ENCODE peak calls at places on chromosomes 11 and 22, in six cellular contexts. One of them, this sample, is unnamed. For H3K4me1, the result is how much of the 10 kb centered on the place peaks cover.

GRCh38 chr22:31504282-31504681 is 7.9 kb downstream of the SFI1 start:
- DNase-seq in H9: no peak
- DNase-seq in ovary: no peak
- DNase-seq in neural progenitor cell: no peak
- DNase-seq in naive thymus-derived CD4-positive, alpha-beta T cell: no peak
- DNase-seq in CD8-positive, alpha-beta T cell: no peak
- DNase-seq in this sample: no peak

GRCh38 chr11:133467686-133468085 is 64.6 kb downstream of the OPCML start:
- DNase-seq in ovary: no peak
- DNase-seq in neural progenitor cell: no peak
- DNase-seq in CD8-positive, alpha-beta T cell: no peak
- DNase-seq in naive thymus-derived CD4-positive, alpha-beta T cell: no peak
- DNase-seq in H9: no peak
- DNase-seq in this sample: no peak

GRCh38 chr11:67583319-67584204 is at the start of gene GSTP1:
- DNase-seq in naive thymus-derived CD4-positive, alpha-beta T cell: peak
- DNase-seq in neural progenitor cell: peak
- DNase-seq in CD8-positive, alpha-beta T cell: peak
- DNase-seq in ovary: peak
- DNase-seq in H9: peak
- DNase-seq in this sample: peak

GRCh38 chr11:95923730-95924413 is at the start of gene MTMR2:
- DNase-seq in neural progenitor cell: peak
- DNase-seq in CD8-positive, alpha-beta T cell: peak
- DNase-seq in H9: peak
- DNase-seq in ovary: peak
- DNase-seq in naive thymus-derived CD4-positive, alpha-beta T cell: peak
- DNase-seq in this sample: peak

GRCh38 chr11:72683782-72684200 is 9.6 kb upstream of the PDE2A start:
- DNase-seq in CD8-positive, alpha-beta T cell: peak
- DNase-seq in naive thymus-derived CD4-positive, alpha-beta T cell: peak
- DNase-seq in ovary: peak
- DNase-seq in neural progenitor cell: peak
- DNase-seq in H9: peak
- DNase-seq in this sample: peak

GRCh38 chr11:101336155-101336554 is 206.5 kb upstream of the PGR start:
- DNase-seq in naive thymus-derived CD4-positive, alpha-beta T cell: no peak
- DNase-seq in ovary: no peak
- DNase-seq in H9: no peak
- DNase-seq in neural progenitor cell: no peak
- DNase-seq in CD8-positive, alpha-beta T cell: no peak
- DNase-seq in this sample: no peak

GRCh38 chr11:110298298-110298765 is 1.9 kb upstream of the RDX start:
- DNase-seq in neural progenitor cell: no peak
- DNase-seq in H9: no peak
- DNase-seq in naive thymus-derived CD4-positive, alpha-beta T cell: no peak
- DNase-seq in ovary: no peak
- DNase-seq in CD8-positive, alpha-beta T cell: no peak
- DNase-seq in this sample: no peak

GRCh38 chr11:8092587-8093424 is 11.8 kb downstream of the TUB start:
- DNase-seq in neural progenitor cell: peak
- DNase-seq in CD8-positive, alpha-beta T cell: no peak
- DNase-seq in ovary: peak
- DNase-seq in naive thymus-derived CD4-positive, alpha-beta T cell: no peak
- DNase-seq in H9: peak
- DNase-seq in this sample: peak

GRCh38 chr22:40572976-40573375 is 63.5 kb downstream of the MRTFA start:
- DNase-seq in ovary: no peak
- DNase-seq in naive thymus-derived CD4-positive, alpha-beta T cell: no peak
- DNase-seq in H9: no peak
- DNase-seq in CD8-positive, alpha-beta T cell: no peak
- DNase-seq in neural progenitor cell: no peak
- DNase-seq in this sample: no peak

GRCh38 chr11:14422052-14422813 is 63.2 kb upstream of the RRAS2 start:
- DNase-seq in neural progenitor cell: peak
- DNase-seq in CD8-positive, alpha-beta T cell: no peak
- DNase-seq in ovary: peak
- DNase-seq in naive thymus-derived CD4-positive, alpha-beta T cell: no peak
- DNase-seq in H9: peak
- DNase-seq in this sample: peak

GRCh38 chr22:30221121-30221992 is 25.2 kb downstream of the LIF start:
- DNase-seq in naive thymus-derived CD4-positive, alpha-beta T cell: peak
- DNase-seq in ovary: no peak
- DNase-seq in CD8-positive, alpha-beta T cell: peak
- DNase-seq in neural progenitor cell: no peak
- DNase-seq in H9: no peak
- DNase-seq in this sample: no peak

GRCh38 chr22:17451251-17451765 is 82.0 kb downstream of the CECR2 start:
- DNase-seq in neural progenitor cell: no peak
- DNase-seq in naive thymus-derived CD4-positive, alpha-beta T cell: no peak
- DNase-seq in H9: no peak
- DNase-seq in CD8-positive, alpha-beta T cell: no peak
- DNase-seq in ovary: no peak
- DNase-seq in this sample: no peak

GRCh38 chr11:100855466-100856067 is 168.5 kb downstream of the ARHGAP42 start:
- DNase-seq in H9: no peak
- DNase-seq in neural progenitor cell: peak
- DNase-seq in ovary: no peak
- DNase-seq in CD8-positive, alpha-beta T cell: no peak
- DNase-seq in naive thymus-derived CD4-positive, alpha-beta T cell: no peak
- DNase-seq in this sample: no peak

GRCh38 chr22:49996192-49996531 is 16.4 kb downstream of the IL17REL start:
- DNase-seq in ovary: no peak
- DNase-seq in naive thymus-derived CD4-positive, alpha-beta T cell: no peak
- DNase-seq in CD8-positive, alpha-beta T cell: no peak
- DNase-seq in H9: no peak
- DNase-seq in neural progenitor cell: no peak
- DNase-seq in this sample: no peak

GRCh38 chr22:22195265-22196017 is 49.1 kb upstream of the VPREB1 start:
- DNase-seq in H9: peak
- DNase-seq in ovary: no peak
- DNase-seq in neural progenitor cell: peak
- DNase-seq in naive thymus-derived CD4-positive, alpha-beta T cell: peak
- DNase-seq in CD8-positive, alpha-beta T cell: peak
- DNase-seq in this sample: peak

GRCh38 chr11:84824624-84825023 is 802.5 kb downstream of the DLG2 start:
- DNase-seq in neural progenitor cell: no peak
- DNase-seq in CD8-positive, alpha-beta T cell: no peak
- DNase-seq in H9: no peak
- DNase-seq in naive thymus-derived CD4-positive, alpha-beta T cell: no peak
- DNase-seq in ovary: no peak
- DNase-seq in this sample: no peak

GRCh38 chr22:17953147-17953546 is 71.2 kb downstream of the MICAL3 start:
- DNase-seq in ovary: no peak
- DNase-seq in CD8-positive, alpha-beta T cell: no peak
- DNase-seq in naive thymus-derived CD4-positive, alpha-beta T cell: no peak
- DNase-seq in H9: no peak
- DNase-seq in neural progenitor cell: no peak
- DNase-seq in this sample: no peak

GRCh38 chr11:57484141-57484710 is 23.9 kb downstream of the RTN4RL2 start:
- DNase-seq in ovary: no peak
- DNase-seq in CD8-positive, alpha-beta T cell: no peak
- DNase-seq in H9: no peak
- DNase-seq in neural progenitor cell: no peak
- DNase-seq in naive thymus-derived CD4-positive, alpha-beta T cell: no peak
- DNase-seq in this sample: no peak

GRCh38 chr22:50481440-50482106 is at the start of gene ADM2:
- DNase-seq in neural progenitor cell: peak
- DNase-seq in H9: peak
- DNase-seq in ovary: no peak
- DNase-seq in naive thymus-derived CD4-positive, alpha-beta T cell: peak
- DNase-seq in CD8-positive, alpha-beta T cell: peak
- DNase-seq in this sample: no peak

GRCh38 chr11:128259816-128260215 is 327.5 kb downstream of the ETS1 start:
- DNase-seq in neural progenitor cell: no peak
- DNase-seq in ovary: no peak
- DNase-seq in H9: no peak
- DNase-seq in naive thymus-derived CD4-positive, alpha-beta T cell: no peak
- DNase-seq in CD8-positive, alpha-beta T cell: no peak
- DNase-seq in this sample: no peak

GRCh38 chr11:2558402-2558801 is 113.6 kb downstream of the KCNQ1 start:
- DNase-seq in CD8-positive, alpha-beta T cell: no peak
- DNase-seq in H9: no peak
- DNase-seq in ovary: peak
- DNase-seq in naive thymus-derived CD4-positive, alpha-beta T cell: no peak
- DNase-seq in neural progenitor cell: no peak
- DNase-seq in this sample: peak

GRCh38 chr22:50059185-50059880 is 1.2 kb upstream of the TTLL8 start:
- DNase-seq in CD8-positive, alpha-beta T cell: no peak
- DNase-seq in H9: peak
- DNase-seq in naive thymus-derived CD4-positive, alpha-beta T cell: no peak
- DNase-seq in neural progenitor cell: peak
- DNase-seq in ovary: no peak
- DNase-seq in this sample: no peak

GRCh38 chr11:134556186-134556585 is 144.1 kb upstream of the B3GAT1 start:
- DNase-seq in neural progenitor cell: no peak
- DNase-seq in CD8-positive, alpha-beta T cell: peak
- DNase-seq in H9: no peak
- DNase-seq in ovary: no peak
- DNase-seq in naive thymus-derived CD4-positive, alpha-beta T cell: no peak
- DNase-seq in this sample: no peak

GRCh38 chr22:29727248-29727551 is 7.4 kb downstream of the CABP7 start:
- DNase-seq in neural progenitor cell: peak
- DNase-seq in H9: peak
- DNase-seq in ovary: peak
- DNase-seq in CD8-positive, alpha-beta T cell: no peak
- DNase-seq in naive thymus-derived CD4-positive, alpha-beta T cell: no peak
- DNase-seq in this sample: peak

GRCh38 chr22:28702891-28703290 is 23.3 kb upstream of the TTC28 start:
- DNase-seq in H9: no peak
- DNase-seq in neural progenitor cell: no peak
- DNase-seq in CD8-positive, alpha-beta T cell: no peak
- DNase-seq in ovary: no peak
- DNase-seq in naive thymus-derived CD4-positive, alpha-beta T cell: no peak
- DNase-seq in this sample: no peak

GRCh38 chr11:36702330-36703054 is 104.5 kb upstream of the RAG2 start:
- DNase-seq in CD8-positive, alpha-beta T cell: no peak
- DNase-seq in naive thymus-derived CD4-positive, alpha-beta T cell: no peak
- DNase-seq in neural progenitor cell: peak
- DNase-seq in ovary: no peak
- DNase-seq in H9: peak
- DNase-seq in this sample: peak

GRCh38 chr11:126416542-126417090 is 61.1 kb downstream of the ST3GAL4 start:
- DNase-seq in naive thymus-derived CD4-positive, alpha-beta T cell: peak
- DNase-seq in neural progenitor cell: peak
- DNase-seq in CD8-positive, alpha-beta T cell: peak
- DNase-seq in H9: peak
- DNase-seq in ovary: peak
- DNase-seq in this sample: peak

GRCh38 chr11:3833461-3833860 is 7.3 kb downstream of the RHOG start:
- DNase-seq in ovary: no peak
- DNase-seq in H9: no peak
- DNase-seq in CD8-positive, alpha-beta T cell: no peak
- DNase-seq in naive thymus-derived CD4-positive, alpha-beta T cell: no peak
- DNase-seq in neural progenitor cell: no peak
- DNase-seq in this sample: no peak

GRCh38 chr11:3835100-3835485 is 5.7 kb downstream of the RHOG start:
- DNase-seq in ovary: no peak
- DNase-seq in naive thymus-derived CD4-positive, alpha-beta T cell: no peak
- DNase-seq in H9: no peak
- DNase-seq in CD8-positive, alpha-beta T cell: no peak
- DNase-seq in neural progenitor cell: no peak
- DNase-seq in this sample: no peak

GRCh38 chr11:3835752-3836151 is 5.0 kb downstream of the RHOG start:
- DNase-seq in neural progenitor cell: no peak
- DNase-seq in CD8-positive, alpha-beta T cell: no peak
- DNase-seq in ovary: no peak
- DNase-seq in H9: no peak
- DNase-seq in naive thymus-derived CD4-positive, alpha-beta T cell: no peak
- DNase-seq in this sample: no peak

GRCh38 chr11:3832816-3833215 is 7.9 kb downstream of the RHOG start:
- DNase-seq in H9: no peak
- DNase-seq in naive thymus-derived CD4-positive, alpha-beta T cell: no peak
- DNase-seq in CD8-positive, alpha-beta T cell: no peak
- DNase-seq in neural progenitor cell: no peak
- DNase-seq in ovary: no peak
- DNase-seq in this sample: no peak

GRCh38 chr11:3834349-3835099 is 6.2 kb downstream of the RHOG start:
- DNase-seq in neural progenitor cell: no peak
- DNase-seq in ovary: no peak
- DNase-seq in H9: no peak
- DNase-seq in naive thymus-derived CD4-positive, alpha-beta T cell: no peak
- DNase-seq in CD8-positive, alpha-beta T cell: no peak
- DNase-seq in this sample: no peak
- H3K4me1 ChIP-seq in neural progenitor cell: under half
- H3K4me1 ChIP-seq in ovary: under half
- H3K4me1 ChIP-seq in H9: under half
- H3K4me1 ChIP-seq in naive thymus-derived CD4-positive, alpha-beta T cell: half or more
- H3K4me1 ChIP-seq in CD8-positive, alpha-beta T cell: half or more
- H3K4me1 ChIP-seq in this sample: under half

GRCh38 chr11:117814766-117815261 is 9.7 kb downstream of the FXYD2 start:
- DNase-seq in neural progenitor cell: peak
- DNase-seq in CD8-positive, alpha-beta T cell: peak
- DNase-seq in naive thymus-derived CD4-positive, alpha-beta T cell: peak
- DNase-seq in ovary: no peak
- DNase-seq in H9: no peak
- DNase-seq in this sample: peak
- H3K27ac ChIP-seq in neural progenitor cell: no peak
- H3K27ac ChIP-seq in CD8-positive, alpha-beta T cell: peak
- H3K27ac ChIP-seq in naive thymus-derived CD4-positive, alpha-beta T cell: peak
- H3K27ac ChIP-seq in ovary: no peak
- H3K27ac ChIP-seq in H9: no peak
- H3K27ac ChIP-seq in this sample: peak

DNA sequence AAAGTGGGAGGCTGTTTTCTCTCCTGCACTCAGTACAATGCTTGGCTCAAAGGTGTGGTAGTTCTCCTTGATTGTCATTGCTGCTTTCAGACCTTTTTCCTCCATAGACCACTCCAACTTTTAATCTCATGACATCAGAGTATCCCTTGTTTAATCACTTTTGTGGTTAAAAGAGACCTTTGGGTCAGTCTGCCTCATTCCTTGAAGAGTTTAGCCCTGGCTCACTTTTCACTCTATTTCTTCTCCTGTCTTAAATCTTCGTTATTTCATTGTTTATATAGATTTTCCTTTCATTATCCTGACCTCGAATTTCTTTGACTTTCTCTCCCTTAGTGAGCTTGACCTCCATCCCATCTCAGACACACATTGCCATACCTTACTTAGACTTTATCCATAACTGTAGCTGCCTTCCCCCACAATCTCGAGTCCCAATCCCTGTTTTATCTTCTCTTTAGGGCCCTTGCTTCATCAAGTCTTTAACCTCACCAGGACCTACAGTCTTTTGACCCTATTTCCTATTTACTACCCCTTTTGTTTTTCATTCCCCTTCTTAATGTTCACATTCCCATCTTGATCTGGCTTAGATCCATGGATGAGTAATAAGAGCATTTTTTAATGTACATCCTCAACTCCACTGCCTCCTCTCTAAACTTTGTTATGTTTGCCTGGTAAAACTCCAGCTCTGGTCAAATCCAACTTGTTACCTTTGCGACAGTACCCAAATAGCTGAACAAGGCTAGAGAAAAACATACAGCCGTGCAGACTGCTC is 9.5 kb downstream of the ATXN10 start:
- DNase-seq in naive thymus-derived CD4-positive, alpha-beta T cell: no peak
- DNase-seq in ovary: no peak
- DNase-seq in neural progenitor cell: no peak
- DNase-seq in CD8-positive, alpha-beta T cell: no peak
- DNase-seq in H9: no peak
- DNase-seq in this sample: no peak
- H3K4me1 ChIP-seq in naive thymus-derived CD4-positive, alpha-beta T cell: under half
- H3K4me1 ChIP-seq in ovary: under half
- H3K4me1 ChIP-seq in neural progenitor cell: under half
- H3K4me1 ChIP-seq in CD8-positive, alpha-beta T cell: under half
- H3K4me1 ChIP-seq in H9: under half
- H3K4me1 ChIP-seq in this sample: half or more

GRCh38 chr22:42444060-42444904 is 12.1 kb upstream of the NFAM1 start:
- DNase-seq in ovary: peak
- DNase-seq in naive thymus-derived CD4-positive, alpha-beta T cell: peak
- DNase-seq in neural progenitor cell: peak
- DNase-seq in CD8-positive, alpha-beta T cell: peak
- DNase-seq in H9: peak
- DNase-seq in this sample: peak
- H3K27ac ChIP-seq in ovary: peak
- H3K27ac ChIP-seq in naive thymus-derived CD4-positive, alpha-beta T cell: peak
- H3K27ac ChIP-seq in neural progenitor cell: no peak
- H3K27ac ChIP-seq in CD8-positive, alpha-beta T cell: peak
- H3K27ac ChIP-seq in H9: no peak
- H3K27ac ChIP-seq in this sample: peak

This sample was measured in adrenal gland.